ENCODE peak calls at places on chromosome 7, in nine cellular contexts. X is esophagus squamous epithelium, T is mucosa of descending colon, L is IMR-90, H is adrenal gland, O is tibial artery, M is hepatocyte, N is PC-3, Y is right lobe of liver. U is an unnamed sample.

GRCh38 chr7:47314248-47314647 is 267.7 kb downstream of the TNS3 start:
- DNase-seq in X (no peak), T (no peak), L (no peak), H (no peak), O (no peak), M (no peak), N (no peak), Y (no peak), U (no peak)

GRCh38 chr7:42389697-42390096 is 152.7 kb upstream of the GLI3 start:
- DNase-seq in X (no peak), T (no peak), L (no peak), H (no peak), O (no peak), M (no peak), N (no peak), Y (no peak), U (no peak)

GRCh38 chr7:122768827-122769226 is 66.1 kb upstream of the RNF148 start:
- DNase-seq in X (no peak), T (no peak), L (no peak), H (no peak), O (no peak), M (no peak), N (no peak), Y (no peak), U (no peak)

GRCh38 chr7:114026486-114027089 is 107.8 kb upstream of the PPP1R3A start:
- DNase-seq in X (no peak), T (peak; percentile 75), L (peak; percentile 52), H (no peak), O (no peak), M (peak; percentile 87), N (peak; percentile 82), Y (no peak), U (no peak)

GRCh38 chr7:21338728-21339164 is 89.1 kb upstream of the SP4 start:
- DNase-seq in X (no peak), T (no peak), L (no peak), H (no peak), O (no peak), M (no peak), N (peak; percentile 5), Y (no peak), U (no peak)

GRCh38 chr7:156949541-156950380 is at the start of gene NOM1:
- DNase-seq in X (peak; percentile 24), T (peak; percentile 93), L (peak; percentile 74), H (peak; percentile 90), O (peak; percentile 90), M (peak; percentile 94), N (peak; percentile 87), Y (peak; percentile 92), U (peak; percentile 91)

GRCh38 chr7:33012364-33012763 is 50.2 kb downstream of the NT5C3A start:
- DNase-seq in X (no peak), T (no peak), L (no peak), H (no peak), O (no peak), M (no peak), N (no peak), Y (no peak), U (no peak)

GRCh38 chr7:157300406-157300770 is 36.4 kb upstream of the DNAJB6 start:
- DNase-seq in X (no peak), T (no peak), L (no peak), H (no peak), O (no peak), M (no peak), N (no peak), Y (no peak), U (no peak)

GRCh38 chr7:150341263-150342118 is at the start of gene RARRES2:
- DNase-seq in X (no peak), T (peak; percentile 34), L (no peak), H (peak; percentile 87), O (no peak), M (peak; percentile 44), N (no peak), Y (peak; percentile 92), U (no peak)

GRCh38 chr7:77729574-77730348 is 33.5 kb downstream of the RSBN1L start:
- DNase-seq in X (no peak), T (no peak), L (peak; percentile 31), H (no peak), O (no peak), M (no peak), N (no peak), Y (no peak), U (no peak)

GRCh38 chr7:146736446-146737190 is 620.0 kb downstream of the CNTNAP2 start:
- DNase-seq in X (no peak), T (no peak), L (no peak), H (no peak), O (no peak), M (peak; percentile 6), N (peak; percentile 39), Y (no peak), U (no peak)

GRCh38 chr7:31553636-31554035 is 39.7 kb downstream of the ITPRID1 start:
- DNase-seq in X (no peak), T (no peak), L (no peak), H (no peak), O (no peak), M (peak; percentile 25), N (peak; percentile 11), Y (no peak), U (no peak)

GRCh38 chr7:94939393-94939792 is 32.0 kb downstream of the PPP1R9A start:
- DNase-seq in X (no peak), T (no peak), L (no peak), H (no peak), O (no peak), M (no peak), N (no peak), Y (no peak), U (no peak)

GRCh38 chr7:39720586-39720985 is 97.2 kb downstream of the RALA start:
- DNase-seq in X (no peak), T (peak; percentile 84), L (no peak), H (no peak), O (no peak), M (peak; percentile 67), N (peak; percentile 82), Y (no peak), U (no peak)

GRCh38 chr7:52925332-52925731 is 110.1 kb upstream of the POM121L12 start:
- DNase-seq in X (no peak), T (no peak), L (no peak), H (no peak), O (no peak), M (no peak), N (no peak), Y (no peak), U (no peak)
- TF ChIP-seq CTCF in X (no peak), T (no peak), L (no peak), H (no peak), O (no peak), M (no peak), N (no peak), Y (no peak), U (no peak)

GRCh38 chr7:1029637-1030443 is 14.5 kb upstream of the GPR146 start:
- DNase-seq in X (no peak), T (no peak), L (no peak), H (no peak), O (no peak), M (no peak), N (no peak), Y (no peak), U (no peak)

GRCh38 chr7:1026721-1027151 is 17.6 kb upstream of the GPR146 start:
- DNase-seq in X (no peak), T (no peak), L (no peak), H (no peak), O (no peak), M (no peak), N (no peak), Y (no peak), U (no peak)

GRCh38 chr7:1027285-1028043 is 16.9 kb upstream of the GPR146 start:
- DNase-seq in X (no peak), T (no peak), L (peak; percentile 42), H (peak; percentile 62), O (no peak), M (peak; percentile 46), N (peak; percentile 27), Y (no peak), U (no peak)

GRCh38 chr7:1028775-1029636 is 15.3 kb upstream of the GPR146 start:
- DNase-seq in X (peak; percentile 35), T (peak; percentile 86), L (peak; percentile 95), H (peak; percentile 96), O (peak; percentile 96), M (peak; percentile 96), N (peak; percentile 91), Y (peak; percentile 82), U (peak; percentile 82)

GRCh38 chr7:1028044-1028770 is 16.1 kb upstream of the GPR146 start:
- DNase-seq in X (no peak), T (peak; percentile 90), L (peak; percentile 86), H (peak; percentile 94), O (peak; percentile 95), M (peak; percentile 97), N (peak; percentile 92), Y (peak; percentile 93), U (peak; percentile 56)
- H3K4me1 ChIP-seq in X (peaks cover 16% of the 10 kb centered on the region), T (peaks cover 18% of the 10 kb centered on the region), L (peaks cover 9% of the 10 kb centered on the region), H (peaks cover 17% of the 10 kb centered on the region), O (peaks cover 39% of the 10 kb centered on the region), M (peaks cover 18% of the 10 kb centered on the region), N (peaks cover 14% of the 10 kb centered on the region), Y (no peaks in the 10 kb centered on the region), U (peaks cover 20% of the 10 kb centered on the region)

DNA sequence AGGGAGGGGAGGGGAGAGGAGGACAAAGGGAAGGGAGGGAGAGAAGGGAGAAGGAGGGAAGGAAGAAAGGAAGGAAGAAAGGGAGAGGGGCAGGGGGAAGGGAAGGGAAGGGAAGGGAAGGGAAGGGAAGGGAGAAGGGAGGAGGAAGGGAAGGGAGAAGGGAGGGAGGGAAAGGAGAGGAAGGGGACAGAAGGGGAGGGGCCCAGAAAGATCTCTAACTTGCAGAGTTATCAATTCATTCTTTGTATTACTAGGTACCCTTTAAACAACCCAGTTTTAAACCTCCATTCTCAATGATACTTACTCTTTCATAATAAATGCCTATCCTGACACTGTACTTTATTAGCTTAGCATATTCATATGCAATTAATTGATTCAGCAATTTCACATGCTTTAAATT is 192.0 kb downstream of the ELMO1 start:
- DNase-seq in X (no peak), T (no peak), L (no peak), H (no peak), O (no peak), M (no peak), N (no peak), Y (no peak), U (no peak)
- TF ChIP-seq CTCF in X (no peak), T (no peak), L (no peak), H (no peak), O (no peak), M (no peak), N (no peak), Y (no peak), U (no peak)

GRCh38 chr7:193538-194256 is 1.3 kb downstream of the FAM20C start:
- DNase-seq in X (no peak), T (peak; percentile 25), L (no peak), H (no peak), O (no peak), M (peak; percentile 37), N (no peak), Y (no peak), U (no peak)

GRCh38 chr7:192701-193536 is 548 bp downstream of the FAM20C start:
- DNase-seq in X (no peak), T (peak; percentile 45), L (peak; percentile 21), H (no peak), O (no peak), M (peak; percentile 70), N (no peak), Y (peak; percentile 81), U (no peak)

GRCh38 chr7:191105-192034 is 1.0 kb upstream of the FAM20C start:
- DNase-seq in X (no peak), T (no peak), L (peak; percentile 92), H (peak; percentile 65), O (peak; percentile 78), M (peak; percentile 68), N (peak; percentile 53), Y (no peak), U (peak; percentile 75)

GRCh38 chr7:190196-190595 is 2.2 kb upstream of the FAM20C start:
- DNase-seq in X (no peak), T (no peak), L (no peak), H (no peak), O (no peak), M (no peak), N (no peak), Y (no peak), U (no peak)

GRCh38 chr7:192035-192649 is at the start of gene FAM20C:
- DNase-seq in X (no peak), T (peak; percentile 81), L (peak; percentile 79), H (peak; percentile 89), O (peak; percentile 95), M (peak; percentile 94), N (peak; percentile 75), Y (peak; percentile 94), U (peak; percentile 90)
- H3K4me1 ChIP-seq in X (peaks cover 35% of the 10 kb centered on the region), T (peaks cover 19% of the 10 kb centered on the region), L (peaks cover 25% of the 10 kb centered on the region), H (peaks cover 33% of the 10 kb centered on the region), O (peaks cover 43% of the 10 kb centered on the region), M (peaks cover 22% of the 10 kb centered on the region), N (peaks cover 16% of the 10 kb centered on the region), Y (peaks cover 18% of the 10 kb centered on the region), U (peaks cover 26% of the 10 kb centered on the region)